ENCODE peak calls at places on chromosomes 3 and 15, in seven cellular contexts. J is A549, W is ovary, D is tibial nerve, U is transverse colon, R is SK-N-SH, B is GM12878. K is an unnamed sample.

GRCh38 chr3:157360044-157360443 is 76.6 kb upstream of the PTX3 start:
- DNase-seq in J (peak), W (no peak), D (no peak), U (no peak), R (no peak), B (no peak), K (no peak)

GRCh38 chr3:108453541-108454057 is 56.8 kb downstream of the MYH15 start:
- DNase-seq in J (no peak), W (no peak), D (no peak), U (no peak), R (no peak), B (no peak), K (no peak)

GRCh38 chr3:171257251-171258179 is 202.7 kb downstream of the TNIK start:
- DNase-seq in J (no peak), W (no peak), D (no peak), U (no peak), R (no peak), B (peak), K (no peak)

GRCh38 chr15:33994005-33994615 is 25.8 kb downstream of the CHRM5 start:
- DNase-seq in J (peak), W (no peak), D (no peak), U (no peak), R (no peak), B (no peak), K (no peak)

GRCh38 chr3:115040673-115041286 is 106.3 kb downstream of the ZBTB20 start:
- DNase-seq in J (peak), W (peak), D (peak), U (peak), R (peak), B (peak), K (no peak)

GRCh38 chr3:167568634-167569033 is 85.1 kb downstream of the WDR49 start:
- DNase-seq in J (no peak), W (no peak), D (no peak), U (no peak), R (no peak), B (no peak), K (no peak)

GRCh38 chr3:172159962-172160538 is 120.7 kb downstream of the FNDC3B start:
- DNase-seq in J (no peak), W (no peak), D (peak), U (no peak), R (no peak), B (no peak), K (no peak)

GRCh38 chr3:38306941-38307340 is 24.8 kb downstream of the SLC22A14 start:
- DNase-seq in J (no peak), W (no peak), D (no peak), U (no peak), R (no peak), B (no peak), K (no peak)

GRCh38 chr3:171821778-171822358 is 11.6 kb upstream of the PLD1 start:
- DNase-seq in J (no peak), W (no peak), D (no peak), U (no peak), R (no peak), B (no peak), K (no peak)

GRCh38 chr3:159789742-159790635 is 198.6 kb upstream of the IL12A start:
- DNase-seq in J (no peak), W (no peak), D (no peak), U (peak), R (no peak), B (no peak), K (no peak)

GRCh38 chr3:12185172-12185710 is 26.5 kb upstream of the TIMP4 start:
- DNase-seq in J (no peak), W (no peak), D (no peak), U (no peak), R (no peak), B (no peak), K (no peak)

GRCh38 chr15:98612490-98613110 is 35.7 kb upstream of the IGF1R start:
- DNase-seq in J (no peak), W (no peak), D (no peak), U (no peak), R (no peak), B (no peak), K (no peak)

GRCh38 chr15:31328425-31328998 is 1.9 kb downstream of the KLF13 start:
- DNase-seq in J (peak), W (no peak), D (no peak), U (no peak), R (peak), B (no peak), K (no peak)

GRCh38 chr3:26437678-26438077 is 184.9 kb upstream of the LRRC3B start:
- DNase-seq in J (peak), W (no peak), D (no peak), U (no peak), R (no peak), B (no peak), K (no peak)

GRCh38 chr3:72273615-72274014 is 488.7 kb upstream of the PROK2 start:
- DNase-seq in J (no peak), W (no peak), D (no peak), U (no peak), R (no peak), B (no peak), K (no peak)

GRCh38 chr3:171255236-171255806 is 204.9 kb downstream of the TNIK start:
- DNase-seq in J (no peak), W (no peak), D (no peak), U (no peak), R (no peak), B (peak), K (no peak)

GRCh38 chr15:29925227-29926082 is 103.2 kb upstream of the TJP1 start:
- DNase-seq in J (peak), W (peak), D (no peak), U (peak), R (peak), B (no peak), K (peak)

GRCh38 chr15:78368671-78369070 is 28.5 kb downstream of the CRABP1 start:
- DNase-seq in J (no peak), W (no peak), D (no peak), U (no peak), R (no peak), B (no peak), K (no peak)

GRCh38 chr3:81602781-81603180 is 158.7 kb downstream of the GBE1 start:
- DNase-seq in J (no peak), W (no peak), D (no peak), U (no peak), R (no peak), B (no peak), K (no peak)

GRCh38 chr3:88219138-88219792 is 69.5 kb downstream of the C3orf38 start:
- DNase-seq in J (peak), W (peak), D (no peak), U (peak), R (peak), B (no peak), K (no peak)

GRCh38 chr15:77387355-77388105 is 32.4 kb downstream of the PEAK1 start:
- DNase-seq in J (no peak), W (no peak), D (no peak), U (no peak), R (no peak), B (no peak), K (no peak)

GRCh38 chr3:30259730-30260129 is 346.7 kb upstream of the TGFBR2 start:
- DNase-seq in J (peak), W (no peak), D (no peak), U (no peak), R (no peak), B (no peak), K (no peak)

GRCh38 chr15:51768018-51768417 is 16.6 kb downstream of the TMOD2 start:
- DNase-seq in J (no peak), W (no peak), D (no peak), U (no peak), R (no peak), B (no peak), K (no peak)

GRCh38 chr3:48661501-48662139 is 1.1 kb downstream of the CELSR3 start:
- DNase-seq in J (peak), W (peak), D (peak), U (peak), R (no peak), B (no peak), K (peak)

DNA sequence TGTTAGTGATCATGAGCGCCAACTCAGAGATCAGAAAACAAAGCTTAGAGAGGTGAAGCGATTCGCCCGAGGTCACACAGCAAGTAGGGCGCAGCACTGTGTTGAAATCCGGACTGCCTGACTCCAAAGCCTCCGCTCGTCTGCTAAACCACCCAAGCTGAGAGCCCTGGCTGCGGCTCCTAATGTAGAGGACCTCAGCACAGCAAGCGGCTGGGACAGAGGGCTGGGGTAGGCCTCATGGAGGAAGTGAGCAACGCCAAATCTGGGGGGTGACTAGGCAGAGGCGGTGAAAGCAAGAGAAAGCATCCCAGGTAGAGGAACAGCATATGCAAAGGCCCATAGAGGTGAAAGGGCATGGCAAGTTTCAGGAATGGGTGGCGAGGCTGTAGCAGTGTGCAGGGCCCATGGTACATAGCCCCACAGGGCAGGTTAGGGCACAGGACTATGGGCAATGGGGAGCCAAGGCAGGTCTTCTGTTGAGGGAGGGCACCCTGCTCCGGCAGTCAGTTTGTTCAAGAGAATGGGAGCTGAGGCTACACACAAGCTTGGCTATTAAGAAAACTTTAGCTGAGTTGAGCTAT is 795 bp upstream of the CFAP92 start:
- DNase-seq in J (no peak), W (no peak), D (no peak), U (no peak), R (no peak), B (no peak), K (peak)
- H3K4me3 ChIP-seq in J (no peak), W (no peak), D (no peak), U (no peak), R (peak), B (no peak), K (peak)

GRCh38 chr3:186599142-186599784 is 13.6 kb upstream of the AHSG start:
- DNase-seq in J (no peak), W (no peak), D (no peak), U (no peak), R (no peak), B (no peak), K (no peak)
- TF ChIP-seq EP300 in J (no peak), W (no peak), D (no peak), U (no peak), R (no peak), B (no peak), K (no peak)

GRCh38 chr15:68430471-68431036 is 1.4 kb downstream of the ITGA11 start:
- DNase-seq in J (no peak), W (no peak), D (no peak), U (no peak), R (no peak), B (no peak), K (no peak)
- H3K4me3 ChIP-seq in J (peak), W (peak), D (peak), U (peak), R (no peak), B (no peak), K (peak)

DNA sequence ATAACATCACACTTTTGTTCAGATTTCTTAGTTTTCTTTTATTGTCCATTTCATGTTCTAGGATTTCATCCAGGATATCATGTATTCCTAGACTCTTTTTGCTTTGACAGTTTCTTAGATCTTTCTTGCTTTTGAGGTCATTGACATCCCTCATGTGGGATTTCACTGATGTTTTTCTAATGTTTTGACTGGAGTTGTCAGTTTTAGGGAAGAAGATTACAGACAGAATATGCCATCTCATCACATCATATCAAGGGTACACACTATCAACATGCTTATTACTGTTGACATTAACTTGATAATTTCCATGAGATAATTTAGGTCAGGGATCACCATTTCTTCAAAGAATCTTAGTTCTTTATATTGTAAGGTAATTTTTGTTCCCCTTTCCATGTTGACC is 101.7 kb downstream of the NPAP1 start:
- DNase-seq in J (no peak), W (no peak), D (no peak), U (no peak), R (no peak), B (no peak), K (no peak)
- TF ChIP-seq EP300 in J (no peak), W (no peak), D (no peak), U (no peak), R (no peak), B (no peak), K (no peak)

DNA sequence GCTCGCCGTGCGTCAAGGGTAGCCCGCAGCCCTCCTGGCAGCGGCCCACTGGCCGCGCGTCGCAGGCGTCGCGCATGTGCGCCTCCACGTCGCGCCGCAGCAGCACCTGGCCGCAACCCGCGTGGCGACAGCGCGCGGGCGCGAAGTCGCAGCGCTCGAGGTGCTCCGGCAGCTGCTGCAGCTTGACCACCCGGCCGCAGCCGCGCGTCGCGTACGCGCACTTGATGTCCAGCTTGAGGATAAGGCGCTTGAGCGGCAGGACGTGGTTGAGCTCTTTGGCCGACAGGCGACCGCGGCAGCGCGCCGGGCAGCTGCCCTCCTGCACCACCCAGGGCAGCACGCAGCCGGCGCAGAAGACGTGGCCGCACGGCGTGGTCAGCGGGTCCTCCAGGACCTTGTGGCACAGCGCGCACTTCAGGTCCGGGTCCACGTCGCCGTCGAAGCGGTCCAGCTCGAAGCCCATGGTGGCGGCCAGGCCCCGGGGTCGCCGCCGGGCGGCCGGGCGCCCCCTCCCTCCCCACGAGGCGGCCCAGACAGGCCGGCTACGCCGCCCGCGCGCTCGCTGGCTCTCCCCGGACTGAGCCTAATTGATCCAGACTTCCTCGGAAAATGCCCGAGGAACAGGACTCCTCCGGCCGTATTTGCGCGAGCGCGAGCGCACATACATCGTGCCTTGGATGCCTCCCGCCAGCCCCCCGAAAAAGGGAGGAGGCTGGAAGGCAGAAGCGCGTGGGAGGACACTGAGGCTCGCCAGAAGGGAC is at the start of gene PDZRN3:
- DNase-seq in J (no peak), W (peak), D (peak), U (peak), R (peak), B (no peak), K (peak)
- H3K4me3 ChIP-seq in J (peak), W (peak), D (peak), U (peak), R (peak), B (no peak), K (peak)

GRCh38 chr15:53036641-53037040 is 246.5 kb upstream of the ONECUT1 start:
- DNase-seq in J (no peak), W (no peak), D (no peak), U (no peak), R (no peak), B (no peak), K (no peak)

GRCh38 chr15:53033709-53034108 is 243.6 kb upstream of the ONECUT1 start:
- DNase-seq in J (no peak), W (no peak), D (no peak), U (no peak), R (no peak), B (no peak), K (no peak)

GRCh38 chr15:53031469-53031868 is 241.3 kb upstream of the ONECUT1 start:
- DNase-seq in J (no peak), W (no peak), D (no peak), U (no peak), R (no peak), B (no peak), K (no peak)

GRCh38 chr15:53037904-53038303 is 247.8 kb upstream of the ONECUT1 start:
- DNase-seq in J (no peak), W (no peak), D (no peak), U (no peak), R (no peak), B (no peak), K (no peak)

DNA sequence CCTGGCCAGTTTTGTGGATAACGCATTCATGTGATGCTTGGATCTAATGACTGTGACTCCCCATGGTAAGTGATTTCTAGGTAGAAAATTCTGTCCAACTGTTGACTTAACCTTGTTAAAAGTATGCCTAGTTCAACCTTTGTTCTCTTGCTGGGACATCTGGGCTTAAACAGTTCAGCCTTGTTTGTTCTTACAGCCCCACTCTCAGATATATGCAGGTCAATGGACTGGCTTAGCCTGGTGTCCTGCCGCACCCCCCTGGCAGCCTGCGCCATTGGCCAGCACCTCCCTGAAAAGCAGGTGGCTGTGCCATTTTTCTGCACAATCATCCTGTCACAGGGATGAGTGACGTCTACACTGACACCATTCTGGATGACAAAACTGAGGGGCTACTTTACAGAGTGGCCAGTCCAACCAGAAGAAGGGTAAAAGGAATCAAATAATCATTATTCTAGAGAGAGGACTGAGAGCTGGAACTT is 244.7 kb upstream of the ONECUT1 start:
- DNase-seq in J (no peak), W (no peak), D (no peak), U (no peak), R (no peak), B (no peak), K (no peak)
- TF ChIP-seq EP300 in J (no peak), W (no peak), D (no peak), U (no peak), R (no peak), B (no peak), K (no peak)

GRCh38 chr15:85794598-85795319 is at the start of gene KLHL25:
- DNase-seq in J (peak), W (peak), D (peak), U (peak), R (peak), B (peak), K (peak)

GRCh38 chr15:85792872-85793621 is 1.7 kb downstream of the KLHL25 start:
- DNase-seq in J (no peak), W (no peak), D (no peak), U (no peak), R (no peak), B (no peak), K (no peak)

GRCh38 chr15:85795669-85796305 is 1.1 kb upstream of the KLHL25 start:
- DNase-seq in J (no peak), W (no peak), D (no peak), U (peak), R (no peak), B (no peak), K (peak)

GRCh38 chr15:85793641-85794597 is 806 bp downstream of the KLHL25 start:
- DNase-seq in J (no peak), W (peak), D (no peak), U (peak), R (peak), B (no peak), K (no peak)

DNA sequence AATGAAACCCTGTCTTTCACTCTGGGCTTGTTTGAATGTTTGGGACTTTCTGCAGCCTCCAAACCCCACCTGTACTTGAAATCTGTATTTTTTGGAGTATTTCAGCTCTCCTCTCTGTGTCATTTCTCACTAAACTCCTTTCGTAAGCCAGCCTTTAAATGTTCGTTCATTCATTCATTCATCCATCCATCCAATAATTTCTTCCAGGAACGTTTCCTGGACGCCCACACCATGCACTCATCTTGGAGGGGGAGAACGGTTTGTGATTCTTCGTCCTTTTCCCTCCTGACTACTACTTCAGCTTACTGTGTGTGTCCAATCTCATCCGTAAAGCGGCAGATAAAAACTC is 569 bp upstream of the KLHL25 start:
- DNase-seq in J (no peak), W (no peak), D (no peak), U (no peak), R (no peak), B (no peak), K (no peak)
- H3K4me3 ChIP-seq in J (peak), W (peak), D (peak), U (peak), R (peak), B (peak), K (peak)

GRCh38 chr3:182136008-182136910 is 424.5 kb downstream of the SOX2 start:
- DNase-seq in J (peak), W (no peak), D (no peak), U (no peak), R (no peak), B (no peak), K (no peak)
- TF ChIP-seq EP300 in J (no peak), W (no peak), D (no peak), U (no peak), R (no peak), B (no peak), K (no peak)

DNA sequence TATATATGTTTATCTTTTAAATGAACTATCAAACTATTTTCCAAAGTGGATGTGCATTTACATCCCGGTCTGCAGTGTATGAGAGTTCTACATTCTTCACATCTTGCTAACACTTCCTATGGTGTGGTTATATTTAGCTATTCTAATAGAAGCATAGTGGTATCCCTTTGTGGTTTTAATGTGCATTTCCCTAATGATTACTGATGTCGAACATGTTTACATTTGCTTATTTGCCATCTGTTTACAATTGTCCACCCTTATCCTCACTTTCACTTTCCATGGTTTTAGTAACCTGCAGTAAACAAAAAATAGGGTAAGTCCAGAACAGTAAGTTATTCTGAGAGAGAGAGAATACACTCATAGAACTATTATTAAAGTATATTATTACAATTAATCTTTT is 360.5 kb upstream of the NAALADL2 start:
- DNase-seq in J (no peak), W (no peak), D (no peak), U (no peak), R (no peak), B (no peak), K (no peak)
- H3K4me3 ChIP-seq in J (no peak), W (no peak), D (no peak), U (no peak), R (peak), B (no peak), K (no peak)